ENCODE peak calls at places on chromosome 4, in five cellular contexts. One of them, this sample, is unnamed.

GRCh38 chr4:5133201-5133600 is 81.9 kb downstream of the STK32B start:
- DNase-seq in SJCRH30: no peak
- DNase-seq in CD8-positive, alpha-beta memory T cell: no peak
- DNase-seq in MM.1S: no peak
- DNase-seq in right lobe of liver: no peak
- DNase-seq in this sample: no peak

GRCh38 chr4:15776871-15777648 is 1.1 kb upstream of the CD38 start:
- DNase-seq in CD8-positive, alpha-beta memory T cell: no peak
- DNase-seq in SJCRH30: no peak
- DNase-seq in right lobe of liver: no peak
- DNase-seq in MM.1S: no peak
- DNase-seq in this sample: no peak

GRCh38 chr4:7487464-7487863 is 52.7 kb upstream of the PSAPL1 start:
- DNase-seq in MM.1S: no peak
- DNase-seq in right lobe of liver: no peak
- DNase-seq in CD8-positive, alpha-beta memory T cell: no peak
- DNase-seq in SJCRH30: peak; percentile 28
- DNase-seq in this sample: no peak

GRCh38 chr4:109735566-109736454 is 5.9 kb upstream of the PLA2G12A start:
- DNase-seq in CD8-positive, alpha-beta memory T cell: no peak
- DNase-seq in MM.1S: no peak
- DNase-seq in SJCRH30: no peak
- DNase-seq in right lobe of liver: no peak
- DNase-seq in this sample: no peak

GRCh38 chr4:1048781-1049590 is 37.6 kb downstream of the FGFRL1 start:
- DNase-seq in MM.1S: no peak
- DNase-seq in SJCRH30: no peak
- DNase-seq in right lobe of liver: peak; percentile 28
- DNase-seq in CD8-positive, alpha-beta memory T cell: no peak
- DNase-seq in this sample: peak; percentile 67

GRCh38 chr4:124993838-124994237 is 281.3 kb upstream of the ANKRD50 start:
- DNase-seq in right lobe of liver: no peak
- DNase-seq in CD8-positive, alpha-beta memory T cell: no peak
- DNase-seq in SJCRH30: no peak
- DNase-seq in MM.1S: peak; percentile 31
- DNase-seq in this sample: no peak

GRCh38 chr4:64729561-64729960 is 320.3 kb upstream of the TECRL start:
- DNase-seq in MM.1S: no peak
- DNase-seq in right lobe of liver: no peak
- DNase-seq in CD8-positive, alpha-beta memory T cell: no peak
- DNase-seq in SJCRH30: no peak
- DNase-seq in this sample: no peak

GRCh38 chr4:32169841-32170240 is 1449.7 kb downstream of the PCDH7 start:
- DNase-seq in SJCRH30: no peak
- DNase-seq in right lobe of liver: no peak
- DNase-seq in MM.1S: no peak
- DNase-seq in CD8-positive, alpha-beta memory T cell: no peak
- DNase-seq in this sample: no peak

GRCh38 chr4:16844796-16845586 is 53.5 kb downstream of the LDB2 start:
- DNase-seq in MM.1S: no peak
- DNase-seq in CD8-positive, alpha-beta memory T cell: no peak
- DNase-seq in right lobe of liver: no peak
- DNase-seq in SJCRH30: peak; percentile 8
- DNase-seq in this sample: no peak

GRCh38 chr4:158860856-158861255 is 92.0 kb downstream of the FNIP2 start:
- DNase-seq in right lobe of liver: no peak
- DNase-seq in SJCRH30: no peak
- DNase-seq in CD8-positive, alpha-beta memory T cell: no peak
- DNase-seq in MM.1S: peak; percentile 80
- DNase-seq in this sample: no peak

GRCh38 chr4:100900134-100900533 is 382.3 kb upstream of the EMCN start:
- DNase-seq in MM.1S: no peak
- DNase-seq in right lobe of liver: no peak
- DNase-seq in SJCRH30: no peak
- DNase-seq in CD8-positive, alpha-beta memory T cell: no peak
- DNase-seq in this sample: peak; percentile 44

GRCh38 chr4:53019485-53020382 is 157.6 kb downstream of the RASL11B start:
- DNase-seq in CD8-positive, alpha-beta memory T cell: no peak
- DNase-seq in SJCRH30: no peak
- DNase-seq in right lobe of liver: no peak
- DNase-seq in MM.1S: no peak
- DNase-seq in this sample: no peak

GRCh38 chr4:9703391-9703790 is 78.0 kb upstream of the DRD5 start:
- DNase-seq in SJCRH30: peak; percentile 64
- DNase-seq in CD8-positive, alpha-beta memory T cell: peak; percentile 46
- DNase-seq in MM.1S: peak; percentile 85
- DNase-seq in right lobe of liver: no peak
- DNase-seq in this sample: peak; percentile 84

GRCh38 chr4:173448919-173449641 is 50.2 kb upstream of the SCRG1 start:
- DNase-seq in SJCRH30: peak; percentile 25
- DNase-seq in right lobe of liver: no peak
- DNase-seq in CD8-positive, alpha-beta memory T cell: no peak
- DNase-seq in MM.1S: no peak
- DNase-seq in this sample: no peak

GRCh38 chr4:33649015-33649414 is 2595.3 kb downstream of the ARAP2 start:
- DNase-seq in SJCRH30: peak; percentile 21
- DNase-seq in MM.1S: no peak
- DNase-seq in CD8-positive, alpha-beta memory T cell: no peak
- DNase-seq in right lobe of liver: no peak
- DNase-seq in this sample: no peak

GRCh38 chr4:186724861-186725419 is 1.3 kb upstream of the FAT1 start:
- DNase-seq in SJCRH30: peak; percentile 35
- DNase-seq in right lobe of liver: no peak
- DNase-seq in MM.1S: peak; percentile 23
- DNase-seq in CD8-positive, alpha-beta memory T cell: no peak
- DNase-seq in this sample: no peak

GRCh38 chr4:48445704-48446103 is 37.4 kb upstream of the SLC10A4 start:
- DNase-seq in SJCRH30: peak; percentile 29
- DNase-seq in CD8-positive, alpha-beta memory T cell: no peak
- DNase-seq in right lobe of liver: no peak
- DNase-seq in MM.1S: peak; percentile 18
- DNase-seq in this sample: no peak

GRCh38 chr4:94127707-94128328 is 79.8 kb upstream of the SMARCAD1 start:
- DNase-seq in right lobe of liver: no peak
- DNase-seq in MM.1S: peak; percentile 43
- DNase-seq in CD8-positive, alpha-beta memory T cell: no peak
- DNase-seq in SJCRH30: peak; percentile 63
- DNase-seq in this sample: no peak

GRCh38 chr4:78954048-78954666 is 14.9 kb upstream of the PAQR3 start:
- DNase-seq in MM.1S: peak; percentile 49
- DNase-seq in CD8-positive, alpha-beta memory T cell: no peak
- DNase-seq in right lobe of liver: no peak
- DNase-seq in SJCRH30: peak; percentile 89
- DNase-seq in this sample: no peak

GRCh38 chr4:129231907-129232626 is 136.1 kb downstream of the C4orf33 start:
- DNase-seq in CD8-positive, alpha-beta memory T cell: no peak
- DNase-seq in MM.1S: no peak
- DNase-seq in right lobe of liver: no peak
- DNase-seq in SJCRH30: no peak
- DNase-seq in this sample: no peak

GRCh38 chr4:11702886-11703555 is 274.3 kb upstream of the HS3ST1 start:
- DNase-seq in MM.1S: no peak
- DNase-seq in right lobe of liver: no peak
- DNase-seq in CD8-positive, alpha-beta memory T cell: no peak
- DNase-seq in SJCRH30: no peak
- DNase-seq in this sample: no peak

GRCh38 chr4:155643087-155643486 is 23.6 kb upstream of the GUCY1A1 start:
- DNase-seq in SJCRH30: no peak
- DNase-seq in CD8-positive, alpha-beta memory T cell: no peak
- DNase-seq in MM.1S: no peak
- DNase-seq in right lobe of liver: no peak
- DNase-seq in this sample: no peak
- H3K4me1 ChIP-seq in SJCRH30: no peaks in the 10 kb centered on the region
- H3K4me1 ChIP-seq in CD8-positive, alpha-beta memory T cell: peaks cover 4% of the 10 kb centered on the region
- H3K4me1 ChIP-seq in MM.1S: peaks cover 28% of the 10 kb centered on the region
- H3K4me1 ChIP-seq in right lobe of liver: no peaks in the 10 kb centered on the region
- H3K4me1 ChIP-seq in this sample: peaks cover 23% of the 10 kb centered on the region

GRCh38 chr4:39154009-39154408 is 28.3 kb upstream of the WDR19 start:
- DNase-seq in CD8-positive, alpha-beta memory T cell: no peak
- DNase-seq in SJCRH30: no peak
- DNase-seq in right lobe of liver: no peak
- DNase-seq in MM.1S: no peak
- DNase-seq in this sample: no peak

DNA sequence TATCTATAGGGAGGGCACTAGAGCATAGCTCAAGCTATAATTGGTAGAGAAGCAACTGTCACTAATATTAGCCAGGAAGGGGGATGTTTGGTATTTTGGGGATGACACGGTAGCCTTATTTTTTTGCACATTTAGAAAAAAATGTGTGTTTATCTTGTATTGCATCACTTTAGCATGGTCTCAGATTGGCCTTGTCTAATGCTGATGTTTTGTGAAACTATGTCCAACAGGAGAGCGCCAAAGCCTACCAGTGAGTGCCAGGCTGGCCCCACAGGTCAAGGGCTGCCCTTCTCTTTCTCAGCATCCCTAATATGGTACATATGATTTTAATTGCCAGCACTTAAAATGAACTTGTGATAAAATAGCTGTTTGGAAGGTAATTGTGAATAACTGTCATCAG is 24.8 kb upstream of the WDR19 start:
- DNase-seq in MM.1S: no peak
- DNase-seq in right lobe of liver: no peak
- DNase-seq in CD8-positive, alpha-beta memory T cell: no peak
- DNase-seq in SJCRH30: no peak
- DNase-seq in this sample: no peak
- H3K4me1 ChIP-seq in MM.1S: no peaks in the 10 kb centered on the region
- H3K4me1 ChIP-seq in right lobe of liver: no peaks in the 10 kb centered on the region
- H3K4me1 ChIP-seq in CD8-positive, alpha-beta memory T cell: no peaks in the 10 kb centered on the region
- H3K4me1 ChIP-seq in SJCRH30: no peaks in the 10 kb centered on the region
- H3K4me1 ChIP-seq in this sample: no peaks in the 10 kb centered on the region

DNA sequence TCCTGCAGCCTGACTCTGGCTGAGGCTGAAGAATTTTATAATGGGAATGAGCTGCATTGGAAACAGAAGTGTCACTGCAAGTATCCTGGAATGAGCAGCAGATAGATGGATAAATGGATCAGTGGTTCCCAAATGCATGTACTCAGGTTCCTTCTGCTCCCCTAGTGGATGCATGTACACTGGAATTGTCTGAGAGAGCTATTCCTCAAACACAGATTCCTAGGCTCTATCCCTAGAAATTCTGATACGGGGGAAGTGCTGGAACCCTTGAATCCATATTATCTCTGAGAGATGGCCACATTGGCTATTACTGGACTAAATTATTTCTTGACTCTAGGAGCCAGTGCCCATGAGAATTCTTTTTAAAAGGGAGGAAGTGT is 64.8 kb downstream of the TMEM131L start:
- DNase-seq in MM.1S: no peak
- DNase-seq in CD8-positive, alpha-beta memory T cell: no peak
- DNase-seq in right lobe of liver: no peak
- DNase-seq in SJCRH30: no peak
- DNase-seq in this sample: no peak
- H3K4me1 ChIP-seq in MM.1S: peaks cover 9% of the 10 kb centered on the region
- H3K4me1 ChIP-seq in CD8-positive, alpha-beta memory T cell: peaks cover 95% of the 10 kb centered on the region
- H3K4me1 ChIP-seq in right lobe of liver: peaks cover 3% of the 10 kb centered on the region
- H3K4me1 ChIP-seq in SJCRH30: peaks cover 36% of the 10 kb centered on the region
- H3K4me1 ChIP-seq in this sample: peaks cover 37% of the 10 kb centered on the region

GRCh38 chr4:88015659-88016295 is 8.3 kb downstream of the PKD2 start:
- DNase-seq in right lobe of liver: no peak
- DNase-seq in SJCRH30: no peak
- DNase-seq in CD8-positive, alpha-beta memory T cell: no peak
- DNase-seq in MM.1S: no peak
- DNase-seq in this sample: no peak
- H3K4me1 ChIP-seq in right lobe of liver: no peaks in the 10 kb centered on the region
- H3K4me1 ChIP-seq in SJCRH30: no peaks in the 10 kb centered on the region
- H3K4me1 ChIP-seq in CD8-positive, alpha-beta memory T cell: no peaks in the 10 kb centered on the region
- H3K4me1 ChIP-seq in MM.1S: no peaks in the 10 kb centered on the region
- H3K4me1 ChIP-seq in this sample: peaks cover 22% of the 10 kb centered on the region

GRCh38 chr4:102807345-102807744 is 20.0 kb downstream of the UBE2D3 start:
- DNase-seq in CD8-positive, alpha-beta memory T cell: no peak
- DNase-seq in right lobe of liver: no peak
- DNase-seq in MM.1S: no peak
- DNase-seq in SJCRH30: no peak
- DNase-seq in this sample: no peak
- H3K4me1 ChIP-seq in CD8-positive, alpha-beta memory T cell: peaks cover 53% of the 10 kb centered on the region
- H3K4me1 ChIP-seq in right lobe of liver: no peaks in the 10 kb centered on the region
- H3K4me1 ChIP-seq in MM.1S: no peaks in the 10 kb centered on the region
- H3K4me1 ChIP-seq in SJCRH30: no peaks in the 10 kb centered on the region
- H3K4me1 ChIP-seq in this sample: peaks cover 29% of the 10 kb centered on the region

This sample was measured in upper lobe of right lung.